ENCODE peak calls at places on chromosomes 3 and 15, in five cellular contexts. N, Y, Z, T and V are unnamed samples.

GRCh38 chr3:171788546-171789351 is 21.5 kb downstream of the PLD1 start:
- DNase-seq in N (no peak), Y (no peak), Z (peak), T (no peak), V (no peak)

GRCh38 chr3:127820221-127820870 is 2.0 kb downstream of the MGLL start:
- DNase-seq in N (no peak), Y (no peak), Z (no peak), T (peak), V (no peak)

GRCh38 chr3:139460096-139460495 is 16.2 kb downstream of the RBP2 start:
- DNase-seq in N (no peak), Y (no peak), Z (no peak), T (no peak), V (no peak)

GRCh38 chr15:51131596-51132290 is 37.0 kb upstream of the TNFAIP8L3 start:
- DNase-seq in N (no peak), Y (no peak), Z (peak), T (no peak), V (no peak)

GRCh38 chr15:57427367-57427821 is 51.1 kb downstream of the CGNL1 start:
- DNase-seq in N (no peak), Y (peak), Z (peak), T (no peak), V (peak)

GRCh38 chr3:46838301-46838700 is 24.9 kb downstream of the MYL3 start:
- DNase-seq in N (no peak), Y (no peak), Z (no peak), T (no peak), V (no peak)

GRCh38 chr3:8632402-8633237 is 12.0 kb downstream of the SSUH2 start:
- DNase-seq in N (no peak), Y (no peak), Z (no peak), T (no peak), V (no peak)

GRCh38 chr3:179156170-179156569 is 8.0 kb downstream of the PIK3CA start:
- DNase-seq in N (no peak), Y (no peak), Z (no peak), T (no peak), V (no peak)

GRCh38 chr15:70505411-70505919 is 257.9 kb downstream of the UACA start:
- DNase-seq in N (no peak), Y (peak), Z (peak), T (no peak), V (no peak)

GRCh38 chr3:161348791-161349400 is 22.4 kb downstream of the SPTSSB start:
- DNase-seq in N (no peak), Y (no peak), Z (no peak), T (no peak), V (no peak)

GRCh38 chr3:71064976-71065763 is 518.4 kb downstream of the FOXP1 start:
- DNase-seq in N (peak), Y (peak), Z (peak), T (no peak), V (peak)

GRCh38 chr3:187802203-187802927 is 57.1 kb upstream of the BCL6 start:
- DNase-seq in N (no peak), Y (no peak), Z (no peak), T (no peak), V (no peak)

GRCh38 chr3:177615015-177615414 is 417.7 kb upstream of the TBL1XR1 start:
- DNase-seq in N (peak), Y (no peak), Z (peak), T (no peak), V (no peak)

GRCh38 chr3:134236505-134236904 is 14.2 kb downstream of the RYK start:
- DNase-seq in N (no peak), Y (no peak), Z (no peak), T (no peak), V (no peak)

GRCh38 chr15:68228143-68228970 is 1.2 kb downstream of the CLN6 start:
- DNase-seq in N (no peak), Y (no peak), Z (no peak), T (no peak), V (no peak)

GRCh38 chr15:62997441-62997840 is 45.1 kb upstream of the TPM1 start:
- DNase-seq in N (no peak), Y (no peak), Z (no peak), T (no peak), V (no peak)

GRCh38 chr15:45155739-45156138 is 25.9 kb downstream of the DUOX1 start:
- DNase-seq in N (no peak), Y (no peak), Z (no peak), T (no peak), V (no peak)

GRCh38 chr3:5784656-5785055 is 597.1 kb downstream of the EDEM1 start:
- DNase-seq in N (no peak), Y (no peak), Z (no peak), T (no peak), V (no peak)

GRCh38 chr3:94739420-94739819 is 676.6 kb downstream of the NSUN3 start:
- DNase-seq in N (no peak), Y (no peak), Z (no peak), T (no peak), V (no peak)
- TF ChIP-seq ESRRA in N (no peak), Y (no peak), Z (no peak), T (no peak), V (no peak)

GRCh38 chr3:117868766-117869165 is 1159.2 kb downstream of the TUSC7 start:
- DNase-seq in N (no peak), Y (no peak), Z (no peak), T (no peak), V (no peak)

GRCh38 chr3:117874028-117874765 is 1160.4 kb downstream of the IGSF11 start:
- DNase-seq in N (no peak), Y (no peak), Z (no peak), T (no peak), V (no peak)

GRCh38 chr3:117873236-117873635 is 1161.4 kb downstream of the IGSF11 start:
- DNase-seq in N (no peak), Y (no peak), Z (no peak), T (no peak), V (no peak)

GRCh38 chr3:117874904-117875874 is 1159.5 kb downstream of the IGSF11 start:
- DNase-seq in N (no peak), Y (no peak), Z (no peak), T (no peak), V (no peak)

GRCh38 chr3:117871934-117872333 is 1162.4 kb downstream of the TUSC7 start:
- DNase-seq in N (no peak), Y (no peak), Z (no peak), T (no peak), V (no peak)
- TF ChIP-seq ESRRA in N (no peak), Y (no peak), Z (no peak), T (no peak), V (no peak)

DNA sequence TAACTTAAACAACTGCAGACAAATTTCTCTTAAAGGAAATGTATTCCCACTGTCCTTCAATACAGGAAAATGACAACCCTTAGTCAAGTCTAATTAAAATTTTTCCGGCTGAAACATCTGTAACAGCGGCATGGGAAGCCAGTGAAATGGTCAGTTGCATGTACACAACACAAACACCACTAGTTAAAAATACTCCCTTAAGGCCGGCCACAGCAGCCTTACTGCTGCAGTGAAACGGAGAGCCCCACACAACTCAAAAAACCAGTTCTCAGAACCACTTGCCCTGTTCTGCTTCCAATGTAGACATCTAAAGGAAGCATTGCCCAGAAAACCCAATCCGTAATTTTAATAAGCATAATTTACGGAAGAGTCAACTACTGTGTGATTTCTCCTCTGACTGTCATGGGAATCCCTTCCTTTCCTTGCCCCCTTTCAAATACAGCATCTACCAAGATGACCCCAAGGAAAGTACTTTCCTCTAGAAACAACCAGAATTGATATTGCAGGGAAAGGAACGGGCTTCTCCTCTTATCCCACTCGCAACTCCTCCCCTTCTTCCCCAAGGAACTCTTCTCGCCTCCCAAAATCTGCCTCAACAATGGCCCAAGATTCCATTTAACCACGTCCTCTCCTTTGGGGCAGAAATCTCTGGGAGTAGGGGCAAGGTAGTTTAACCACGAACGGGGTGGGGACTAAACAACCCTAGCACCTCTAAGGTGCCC is 1.6 kb downstream of the FBN1 start:
- DNase-seq in N (no peak), Y (no peak), Z (no peak), T (no peak), V (no peak)
- TF ChIP-seq ESRRA in N (no peak), Y (no peak), Z (no peak), T (no peak), V (no peak)

GRCh38 chr3:45559560-45560118 is 34.9 kb upstream of the LIMD1 start:
- DNase-seq in N (no peak), Y (no peak), Z (no peak), T (no peak), V (no peak)

GRCh38 chr3:45562027-45562426 is 32.5 kb upstream of the LIMD1 start:
- DNase-seq in N (no peak), Y (no peak), Z (no peak), T (no peak), V (no peak)

GRCh38 chr3:45557886-45558285 is 36.7 kb upstream of the LIMD1 start:
- DNase-seq in N (no peak), Y (no peak), Z (no peak), T (no peak), V (no peak)

GRCh38 chr3:45558431-45558830 is 36.1 kb upstream of the LIMD1 start:
- DNase-seq in N (no peak), Y (no peak), Z (no peak), T (no peak), V (no peak)

DNA sequence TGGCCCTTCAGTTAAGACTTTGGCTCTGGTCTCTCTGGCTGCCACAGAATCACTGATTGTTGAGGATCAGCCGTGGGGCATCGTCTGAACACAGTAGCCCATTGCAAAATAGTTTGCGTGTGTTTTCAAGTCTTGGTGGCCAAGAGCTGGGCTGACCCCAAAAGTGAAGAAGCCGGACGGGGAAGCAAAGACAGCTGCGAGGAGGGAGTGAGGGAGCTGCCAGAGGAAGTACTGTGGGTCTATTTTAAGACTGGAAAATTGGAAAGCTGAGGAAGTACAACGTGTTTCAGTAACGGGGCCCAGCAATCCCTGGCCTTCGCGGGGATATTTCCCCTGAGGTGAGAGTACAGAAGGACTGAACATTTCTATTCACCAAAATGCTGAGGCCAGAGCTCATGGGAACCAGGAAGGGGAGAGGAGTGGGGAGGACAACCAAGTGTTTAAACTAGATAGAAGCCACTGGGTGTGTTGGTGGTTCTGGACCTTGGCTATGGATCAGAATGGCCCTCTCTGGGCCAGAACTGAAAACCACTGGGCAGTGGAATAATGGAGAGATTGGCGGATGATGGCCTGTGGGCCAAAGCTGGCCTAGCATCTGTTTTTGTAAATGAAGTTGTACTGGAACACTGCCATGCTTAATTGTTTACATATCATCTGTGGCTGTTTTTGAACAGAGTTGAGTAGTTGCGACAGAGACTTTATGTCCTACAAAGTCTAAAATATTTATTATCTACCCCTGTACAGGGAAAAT is 34.1 kb upstream of the LIMD1 start:
- DNase-seq in N (no peak), Y (no peak), Z (no peak), T (no peak), V (no peak)
- TF ChIP-seq ESRRA in N (no peak), Y (no peak), Z (no peak), T (no peak), V (no peak)

GRCh38 chr3:43330981-43331380 is 44.6 kb downstream of the SNRK start:
- DNase-seq in N (no peak), Y (no peak), Z (no peak), T (no peak), V (no peak)
- TF ChIP-seq ESRRA in N (no peak), Y (no peak), Z (no peak), T (no peak), V (no peak)

DNA sequence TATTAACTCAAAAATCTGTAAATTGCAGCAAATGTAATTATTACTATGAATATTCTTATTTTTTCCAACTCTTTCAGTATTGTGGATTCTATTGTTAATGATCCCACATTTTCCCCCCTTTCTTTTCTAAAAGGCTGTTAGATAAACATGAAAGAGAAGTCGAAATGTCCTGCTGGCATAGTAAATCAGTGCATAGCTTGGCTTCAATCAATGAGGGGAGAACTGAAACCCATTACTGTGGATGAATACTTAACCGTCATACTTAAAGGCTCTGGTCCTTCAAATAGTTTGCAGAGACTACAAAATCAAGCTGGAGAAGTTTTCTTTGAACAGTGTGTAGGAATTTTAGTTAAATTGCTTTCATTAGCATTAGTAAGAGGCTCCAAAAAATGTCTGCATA is 667.9 kb downstream of the CADM2 start:
- DNase-seq in N (no peak), Y (no peak), Z (no peak), T (no peak), V (no peak)
- TF ChIP-seq ESRRA in N (no peak), Y (no peak), Z (no peak), T (no peak), V (no peak)

GRCh38 chr3:45830121-45830520 is 11.8 kb downstream of the LZTFL1 start:
- DNase-seq in N (no peak), Y (no peak), Z (no peak), T (no peak), V (no peak)

GRCh38 chr3:45838466-45838865 is 3.5 kb downstream of the LZTFL1 start:
- DNase-seq in N (no peak), Y (no peak), Z (no peak), T (no peak), V (no peak)

GRCh38 chr3:45826908-45827307 is 15.0 kb downstream of the LZTFL1 start:
- DNase-seq in N (no peak), Y (no peak), Z (no peak), T (no peak), V (no peak)

DNA sequence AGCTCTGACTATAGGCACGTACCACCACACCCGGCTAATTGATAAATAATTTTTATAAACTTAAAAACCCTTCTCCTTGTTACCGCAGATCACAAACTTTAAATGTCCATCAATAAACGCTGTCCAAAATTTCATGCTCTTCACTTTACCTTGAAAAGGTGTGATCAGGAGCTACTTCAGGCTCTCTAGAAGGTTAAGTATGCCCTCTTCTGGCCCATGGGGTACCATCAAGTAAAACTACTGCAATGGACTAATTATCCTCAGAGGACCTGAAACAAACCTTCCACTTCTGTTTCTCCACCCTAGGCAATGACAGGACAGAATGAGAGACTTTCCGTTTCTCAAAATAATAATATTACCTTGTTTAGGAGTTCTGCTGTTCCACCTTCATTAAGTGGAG is 9.2 kb downstream of the LZTFL1 start:
- DNase-seq in N (peak), Y (no peak), Z (no peak), T (no peak), V (no peak)
- TF ChIP-seq ESRRA in N (no peak), Y (no peak), Z (no peak), T (no peak), V (no peak)

GRCh38 chr3:16789344-16790100 is 95.2 kb upstream of the PLCL2 start:
- DNase-seq in N (no peak), Y (no peak), Z (no peak), T (no peak), V (no peak)

GRCh38 chr3:16793321-16793720 is 91.4 kb upstream of the PLCL2 start:
- DNase-seq in N (no peak), Y (no peak), Z (no peak), T (no peak), V (no peak)

GRCh38 chr3:16784958-16785357 is 99.8 kb upstream of the PLCL2 start:
- DNase-seq in N (no peak), Y (no peak), Z (no peak), T (no peak), V (no peak)

GRCh38 chr3:16790432-16791379 is 94.0 kb upstream of the PLCL2 start:
- DNase-seq in N (no peak), Y (no peak), Z (no peak), T (no peak), V (no peak)

DNA sequence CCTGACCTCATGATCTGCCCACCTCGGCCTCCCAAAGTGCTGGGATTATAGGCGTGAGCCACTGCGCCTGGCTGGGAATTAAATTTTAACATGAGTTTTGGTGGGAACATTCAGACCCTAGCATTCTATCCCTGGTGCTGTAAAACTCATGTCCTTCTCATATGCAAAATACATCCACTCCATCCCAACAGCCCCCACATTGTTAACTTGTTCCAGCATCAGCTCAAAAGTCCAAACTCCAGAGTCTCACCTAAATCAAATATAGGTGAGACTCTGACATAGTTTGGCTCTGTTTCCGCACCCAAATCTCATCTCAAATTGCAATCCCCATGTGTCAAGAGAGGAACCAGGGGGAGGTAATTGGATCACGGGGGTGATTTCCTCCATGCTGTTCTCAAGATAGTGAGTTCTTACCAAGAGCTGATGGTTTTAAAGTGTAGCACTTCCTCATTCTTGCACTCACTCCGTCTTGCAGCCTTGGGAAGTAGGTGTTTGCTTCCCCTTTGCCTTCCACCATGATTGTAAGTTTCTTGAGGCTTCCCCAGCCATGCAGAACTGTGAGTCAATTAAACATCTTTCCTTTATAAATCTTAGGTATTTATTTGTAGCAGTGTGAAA is 96.2 kb upstream of the PLCL2 start:
- DNase-seq in N (no peak), Y (no peak), Z (no peak), T (no peak), V (no peak)
- TF ChIP-seq ESRRA in N (no peak), Y (no peak), Z (no peak), T (no peak), V (no peak)